ENCODE peak calls at places on chromosomes 12 and 14, in four cellular contexts. U is stimulated activated CD4-positive, alpha-beta T cell treated with anti-CD3 and anti-CD28 coated beads, Interleukin-15, amount 100 ng/mL, for 1 hour; O is non-pigmented ciliary epithelial cell; T is GM13976. L is an unnamed sample.

GRCh38 chr12:17577405-17577804 is 512.6 kb downstream of the RERGL start:
- DNase-seq in O (no peak), U (no peak), T (no peak), L (no peak)

GRCh38 chr12:53495903-53496751 is 3.1 kb downstream of the MAP3K12 start:
- DNase-seq in T (no peak), U (no peak), O (no peak), L (no peak)

GRCh38 chr14:101233861-101234587 is 327.3 kb upstream of the DIO3 start:
- DNase-seq in T (no peak), O (no peak), U (no peak), L (no peak)

GRCh38 chr14:68449565-68450295 is 343.1 kb downstream of the ZFP36L1 start:
- DNase-seq in O (no peak), T (no peak), U (no peak), L (no peak)

GRCh38 chr14:100076630-100077029 is 11.4 kb downstream of the EVL start:
- DNase-seq in T (no peak), U (no peak), O (no peak), L (no peak)

GRCh38 chr14:57732886-57733285 is 133.0 kb downstream of the SLC35F4 start:
- DNase-seq in U (no peak), T (no peak), O (peak), L (no peak)

GRCh38 chr12:5232826-5233500 is 189.3 kb downstream of the KCNA5 start:
- DNase-seq in T (no peak), O (no peak), U (no peak), L (no peak)

GRCh38 chr12:28108599-28108998 is 81.7 kb upstream of the CCDC91 start:
- DNase-seq in U (no peak), T (no peak), O (no peak), L (no peak)

GRCh38 chr12:6792522-6793201 is 3.3 kb downstream of the CD4 start:
- DNase-seq in U (no peak), T (no peak), O (no peak), L (no peak)